ENCODE peak calls at places on chromosomes 12 and 14, in eight cellular contexts. One of them, this sample, is unnamed.

GRCh38 chr12:113762155-113762848 is 203.8 kb downstream of the RBM19 start:
- DNase-seq in activated T-cell treated with anti-CD3 and anti-CD28 coated beads for 1 hour: no peak
- DNase-seq in GM03348: no peak
- DNase-seq in RCC 7860: no peak
- DNase-seq in stimulated activated CD8-positive, alpha-beta memory T cell treated with anti-CD3 and anti-CD28 coated beads, Interleukin-15, amount 100 ng/mL, for 24 hours: no peak
- DNase-seq in foreskin fibroblast: no peak
- DNase-seq in AG20443: no peak
- DNase-seq in tibial artery: no peak
- DNase-seq in this sample: no peak

GRCh38 chr12:6352198-6353173 is 10.6 kb upstream of the TNFRSF1A start:
- DNase-seq in AG20443: no peak
- DNase-seq in foreskin fibroblast: no peak
- DNase-seq in activated T-cell treated with anti-CD3 and anti-CD28 coated beads for 1 hour: no peak
- DNase-seq in stimulated activated CD8-positive, alpha-beta memory T cell treated with anti-CD3 and anti-CD28 coated beads, Interleukin-15, amount 100 ng/mL, for 24 hours: no peak
- DNase-seq in tibial artery: no peak
- DNase-seq in GM03348: no peak
- DNase-seq in RCC 7860: no peak
- DNase-seq in this sample: no peak

GRCh38 chr14:43003845-43004244 is 1397.2 kb downstream of the LRFN5 start:
- DNase-seq in AG20443: no peak
- DNase-seq in RCC 7860: no peak
- DNase-seq in GM03348: no peak
- DNase-seq in activated T-cell treated with anti-CD3 and anti-CD28 coated beads for 1 hour: no peak
- DNase-seq in foreskin fibroblast: peak
- DNase-seq in tibial artery: no peak
- DNase-seq in stimulated activated CD8-positive, alpha-beta memory T cell treated with anti-CD3 and anti-CD28 coated beads, Interleukin-15, amount 100 ng/mL, for 24 hours: no peak
- DNase-seq in this sample: no peak

GRCh38 chr14:71620401-71620800 is 311.8 kb upstream of the RGS6 start:
- DNase-seq in foreskin fibroblast: peak
- DNase-seq in tibial artery: no peak
- DNase-seq in activated T-cell treated with anti-CD3 and anti-CD28 coated beads for 1 hour: no peak
- DNase-seq in AG20443: peak
- DNase-seq in GM03348: peak
- DNase-seq in stimulated activated CD8-positive, alpha-beta memory T cell treated with anti-CD3 and anti-CD28 coated beads, Interleukin-15, amount 100 ng/mL, for 24 hours: no peak
- DNase-seq in RCC 7860: peak
- DNase-seq in this sample: no peak

GRCh38 chr12:86117711-86118110 is 138.5 kb downstream of the MGAT4C start:
- DNase-seq in stimulated activated CD8-positive, alpha-beta memory T cell treated with anti-CD3 and anti-CD28 coated beads, Interleukin-15, amount 100 ng/mL, for 24 hours: no peak
- DNase-seq in tibial artery: no peak
- DNase-seq in activated T-cell treated with anti-CD3 and anti-CD28 coated beads for 1 hour: no peak
- DNase-seq in AG20443: no peak
- DNase-seq in foreskin fibroblast: peak
- DNase-seq in GM03348: no peak
- DNase-seq in RCC 7860: no peak
- DNase-seq in this sample: no peak

GRCh38 chr14:78982551-78982950 is 812.4 kb downstream of the NRXN3 start:
- DNase-seq in AG20443: no peak
- DNase-seq in GM03348: no peak
- DNase-seq in RCC 7860: no peak
- DNase-seq in tibial artery: no peak
- DNase-seq in stimulated activated CD8-positive, alpha-beta memory T cell treated with anti-CD3 and anti-CD28 coated beads, Interleukin-15, amount 100 ng/mL, for 24 hours: no peak
- DNase-seq in foreskin fibroblast: no peak
- DNase-seq in activated T-cell treated with anti-CD3 and anti-CD28 coated beads for 1 hour: no peak
- DNase-seq in this sample: no peak

GRCh38 chr14:33946679-33947078 is 4.2 kb downstream of the EGLN3 start:
- DNase-seq in tibial artery: no peak
- DNase-seq in AG20443: no peak
- DNase-seq in stimulated activated CD8-positive, alpha-beta memory T cell treated with anti-CD3 and anti-CD28 coated beads, Interleukin-15, amount 100 ng/mL, for 24 hours: no peak
- DNase-seq in GM03348: no peak
- DNase-seq in activated T-cell treated with anti-CD3 and anti-CD28 coated beads for 1 hour: no peak
- DNase-seq in foreskin fibroblast: no peak
- DNase-seq in RCC 7860: no peak
- DNase-seq in this sample: no peak

GRCh38 chr12:115918763-115919162 is 358.7 kb downstream of the MED13L start:
- DNase-seq in tibial artery: no peak
- DNase-seq in AG20443: no peak
- DNase-seq in RCC 7860: no peak
- DNase-seq in foreskin fibroblast: no peak
- DNase-seq in activated T-cell treated with anti-CD3 and anti-CD28 coated beads for 1 hour: no peak
- DNase-seq in stimulated activated CD8-positive, alpha-beta memory T cell treated with anti-CD3 and anti-CD28 coated beads, Interleukin-15, amount 100 ng/mL, for 24 hours: no peak
- DNase-seq in GM03348: no peak
- DNase-seq in this sample: no peak

GRCh38 chr14:100421756-100422470 is 98.8 kb downstream of the SLC25A47 start:
- DNase-seq in foreskin fibroblast: no peak
- DNase-seq in GM03348: no peak
- DNase-seq in RCC 7860: no peak
- DNase-seq in tibial artery: no peak
- DNase-seq in activated T-cell treated with anti-CD3 and anti-CD28 coated beads for 1 hour: no peak
- DNase-seq in AG20443: no peak
- DNase-seq in stimulated activated CD8-positive, alpha-beta memory T cell treated with anti-CD3 and anti-CD28 coated beads, Interleukin-15, amount 100 ng/mL, for 24 hours: no peak
- DNase-seq in this sample: no peak

GRCh38 chr12:108886873-108887629 is 7.2 kb downstream of the DAO start:
- DNase-seq in stimulated activated CD8-positive, alpha-beta memory T cell treated with anti-CD3 and anti-CD28 coated beads, Interleukin-15, amount 100 ng/mL, for 24 hours: no peak
- DNase-seq in RCC 7860: no peak
- DNase-seq in activated T-cell treated with anti-CD3 and anti-CD28 coated beads for 1 hour: no peak
- DNase-seq in tibial artery: no peak
- DNase-seq in GM03348: no peak
- DNase-seq in AG20443: no peak
- DNase-seq in foreskin fibroblast: no peak
- DNase-seq in this sample: no peak

GRCh38 chr12:108905725-108906124 is 25.8 kb downstream of the DAO start:
- DNase-seq in stimulated activated CD8-positive, alpha-beta memory T cell treated with anti-CD3 and anti-CD28 coated beads, Interleukin-15, amount 100 ng/mL, for 24 hours: no peak
- DNase-seq in GM03348: no peak
- DNase-seq in tibial artery: no peak
- DNase-seq in foreskin fibroblast: no peak
- DNase-seq in AG20443: no peak
- DNase-seq in RCC 7860: no peak
- DNase-seq in activated T-cell treated with anti-CD3 and anti-CD28 coated beads for 1 hour: no peak
- DNase-seq in this sample: no peak

GRCh38 chr14:23366163-23366921 is 1.4 kb upstream of the EFS start:
- DNase-seq in AG20443: peak
- DNase-seq in activated T-cell treated with anti-CD3 and anti-CD28 coated beads for 1 hour: no peak
- DNase-seq in GM03348: peak
- DNase-seq in RCC 7860: no peak
- DNase-seq in tibial artery: peak
- DNase-seq in stimulated activated CD8-positive, alpha-beta memory T cell treated with anti-CD3 and anti-CD28 coated beads, Interleukin-15, amount 100 ng/mL, for 24 hours: no peak
- DNase-seq in foreskin fibroblast: peak
- DNase-seq in this sample: no peak